ENCODE peak calls at places on chromosomes 2 and 18, in seven cellular contexts. One of them, this sample, is unnamed.

GRCh38 chr2:232523682-232524597 is 2.0 kb upstream of the CHRND start:
- DNase-seq in endothelial cell of umbilical vein: peak; percentile 16
- DNase-seq in fibroblast of lung: peak; percentile 15
- DNase-seq in AG04450: no peak
- DNase-seq in spleen: no peak
- DNase-seq in KG1: peak; percentile 39
- DNase-seq in H4: no peak
- DNase-seq in this sample: no peak

GRCh38 chr2:101463885-101464653 is 10.8 kb downstream of the RFX8 start:
- DNase-seq in endothelial cell of umbilical vein: peak; percentile 95
- DNase-seq in fibroblast of lung: peak; percentile 94
- DNase-seq in AG04450: peak; percentile 50
- DNase-seq in spleen: no peak
- DNase-seq in KG1: no peak
- DNase-seq in H4: peak; percentile 88
- DNase-seq in this sample: peak; percentile 92

GRCh38 chr2:46963210-46963609 is 47.6 kb upstream of the MCFD2 start:
- DNase-seq in endothelial cell of umbilical vein: no peak
- DNase-seq in fibroblast of lung: no peak
- DNase-seq in AG04450: no peak
- DNase-seq in spleen: no peak
- DNase-seq in KG1: no peak
- DNase-seq in H4: no peak
- DNase-seq in this sample: no peak

GRCh38 chr2:35082072-35082471 is 1273.5 kb upstream of the CRIM1 start:
- DNase-seq in endothelial cell of umbilical vein: no peak
- DNase-seq in fibroblast of lung: no peak
- DNase-seq in AG04450: no peak
- DNase-seq in spleen: no peak
- DNase-seq in KG1: no peak
- DNase-seq in H4: no peak
- DNase-seq in this sample: no peak

GRCh38 chr18:45521777-45522176 is 93.5 kb upstream of the SLC14A2 start:
- DNase-seq in endothelial cell of umbilical vein: no peak
- DNase-seq in fibroblast of lung: peak; percentile 50
- DNase-seq in AG04450: no peak
- DNase-seq in spleen: no peak
- DNase-seq in KG1: no peak
- DNase-seq in H4: peak; percentile 13
- DNase-seq in this sample: no peak

GRCh38 chr2:174263989-174264388 is 15.7 kb upstream of the OLA1 start:
- DNase-seq in endothelial cell of umbilical vein: peak; percentile 37
- DNase-seq in fibroblast of lung: peak; percentile 65
- DNase-seq in AG04450: no peak
- DNase-seq in spleen: no peak
- DNase-seq in KG1: no peak
- DNase-seq in H4: peak; percentile 74
- DNase-seq in this sample: no peak

GRCh38 chr2:145800201-145801091 is 1280.5 kb upstream of the ZEB2 start:
- DNase-seq in endothelial cell of umbilical vein: peak; percentile 9
- DNase-seq in fibroblast of lung: peak; percentile 10
- DNase-seq in AG04450: no peak
- DNase-seq in spleen: no peak
- DNase-seq in KG1: no peak
- DNase-seq in H4: no peak
- DNase-seq in this sample: no peak

GRCh38 chr2:29189052-29189451 is 73.8 kb downstream of the CLIP4 start:
- DNase-seq in endothelial cell of umbilical vein: no peak
- DNase-seq in fibroblast of lung: no peak
- DNase-seq in AG04450: no peak
- DNase-seq in spleen: no peak
- DNase-seq in KG1: no peak
- DNase-seq in H4: no peak
- DNase-seq in this sample: no peak

GRCh38 chr18:74353169-74353775 is 37.6 kb downstream of the C18orf63 start:
- DNase-seq in endothelial cell of umbilical vein: peak; percentile 53
- DNase-seq in fibroblast of lung: peak; percentile 75
- DNase-seq in AG04450: peak; percentile 18
- DNase-seq in spleen: no peak
- DNase-seq in KG1: no peak
- DNase-seq in H4: peak; percentile 78
- DNase-seq in this sample: peak; percentile 22

GRCh38 chr18:67342159-67342558 is 174.4 kb downstream of the DSEL start:
- DNase-seq in endothelial cell of umbilical vein: no peak
- DNase-seq in fibroblast of lung: no peak
- DNase-seq in AG04450: no peak
- DNase-seq in spleen: no peak
- DNase-seq in KG1: no peak
- DNase-seq in H4: no peak
- DNase-seq in this sample: no peak

GRCh38 chr2:120523766-120524165 is 177.8 kb downstream of the INHBB start:
- DNase-seq in endothelial cell of umbilical vein: no peak
- DNase-seq in fibroblast of lung: no peak
- DNase-seq in AG04450: no peak
- DNase-seq in spleen: no peak
- DNase-seq in KG1: no peak
- DNase-seq in H4: no peak
- DNase-seq in this sample: no peak

GRCh38 chr2:45300026-45300750 is 290.9 kb upstream of the SIX2 start:
- DNase-seq in endothelial cell of umbilical vein: peak; percentile 43
- DNase-seq in fibroblast of lung: no peak
- DNase-seq in AG04450: no peak
- DNase-seq in spleen: no peak
- DNase-seq in KG1: no peak
- DNase-seq in H4: no peak
- DNase-seq in this sample: no peak

GRCh38 chr2:25420820-25421237 is 79.1 kb upstream of the DNMT3A start:
- DNase-seq in endothelial cell of umbilical vein: no peak
- DNase-seq in fibroblast of lung: no peak
- DNase-seq in AG04450: no peak
- DNase-seq in spleen: no peak
- DNase-seq in KG1: no peak
- DNase-seq in H4: no peak
- DNase-seq in this sample: no peak

GRCh38 chr2:381919-382833 is 94.3 kb upstream of the ALKAL2 start:
- DNase-seq in endothelial cell of umbilical vein: no peak
- DNase-seq in fibroblast of lung: no peak
- DNase-seq in AG04450: no peak
- DNase-seq in spleen: no peak
- DNase-seq in KG1: no peak
- DNase-seq in H4: no peak
- DNase-seq in this sample: no peak